ENCODE peak calls at places on chromosome 1, in four cellular contexts. O, P, H and D are unnamed samples.

GRCh38 chr1:2195785-2196184 is 1.2 kb upstream of the FAAP20 start:
- DNase-seq in P (no peak), O (no peak), H (no peak), D (no peak)

GRCh38 chr1:201305815-201306214 is 22.5 kb downstream of the PKP1 start:
- DNase-seq in P (no peak), H (no peak), O (no peak), D (no peak)

GRCh38 chr1:43358121-43358745 is 548 bp upstream of the CDC20 start:
- DNase-seq in O (no peak), P (peak; percentile 59), H (no peak), D (peak; percentile 42)

GRCh38 chr1:201500670-201501120 is 6.2 kb downstream of the CSRP1 start:
- DNase-seq in H (no peak), O (no peak), P (no peak), D (no peak)

GRCh38 chr1:228898582-228898992 is 163.3 kb downstream of the RHOU start:
- DNase-seq in H (no peak), O (no peak), P (no peak), D (no peak)

GRCh38 chr1:3837685-3838084 is 19.3 kb downstream of the CEP104 start:
- DNase-seq in P (no peak), H (no peak), O (no peak), D (no peak)

GRCh38 chr1:112549590-112549989 is 40.8 kb downstream of the WNT2B start:
- DNase-seq in H (no peak), P (no peak), O (no peak), D (no peak)

GRCh38 chr1:59085101-59085500 is 211.8 kb upstream of the FGGY start:
- DNase-seq in P (no peak), H (no peak), O (no peak), D (no peak)

GRCh38 chr1:172906778-172907592 is 143.8 kb downstream of the TNFSF18 start:
- DNase-seq in H (no peak), P (peak; percentile 90), O (no peak), D (peak; percentile 45)

DNA sequence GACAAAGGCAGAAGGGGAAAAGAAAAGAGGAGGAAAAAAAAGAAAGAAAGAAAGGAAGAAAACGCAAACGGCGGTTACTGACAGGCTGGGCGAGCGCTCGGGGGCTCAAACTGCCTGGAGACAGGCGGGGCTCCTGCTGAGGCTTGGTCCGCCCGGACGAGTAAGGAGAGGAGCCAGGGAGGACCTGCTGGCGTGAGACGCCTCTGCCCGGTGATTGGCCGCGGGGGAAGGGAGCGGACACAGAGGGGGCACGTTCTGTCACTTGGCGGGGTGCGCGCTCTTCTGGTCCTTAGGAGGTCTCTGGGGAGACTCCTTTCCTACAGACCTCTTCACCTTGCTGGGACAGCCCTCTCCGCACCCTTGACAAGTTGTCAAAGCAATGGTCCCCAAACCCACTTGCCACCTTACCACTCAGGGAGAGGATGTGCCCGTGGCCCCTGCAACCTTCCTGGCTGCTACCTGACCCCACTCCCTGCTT is 791 bp upstream of the PIK3R3 start:
- DNase-seq in H (no peak), P (no peak), O (peak; percentile 68), D (no peak)
- TF ChIP-seq CTCF in H (no peak), P (no peak), O (no peak), D (no peak)

GRCh38 chr1:168139070-168139469 is 2.3 kb upstream of the GPR161 start:
- DNase-seq in O (no peak), P (no peak), H (no peak), D (no peak)
- TF ChIP-seq CTCF in O (no peak), P (no peak), H (no peak), D (no peak)

GRCh38 chr1:63362578-63362977 is 4.8 kb upstream of the ALG6 start:
- DNase-seq in P (peak; percentile 1), H (no peak), O (no peak), D (no peak)
- TF ChIP-seq CTCF in P (peak; percentile 13), H (no peak), O (no peak), D (no peak)

GRCh38 chr1:32736812-32737791 is 34.5 kb upstream of the SYNC start:
- DNase-seq in H (no peak), O (no peak), P (no peak), D (no peak)

GRCh38 chr1:32728413-32729077 is 26.0 kb upstream of the SYNC start:
- DNase-seq in P (no peak), H (no peak), O (no peak), D (no peak)

GRCh38 chr1:32729254-32730046 is 26.9 kb upstream of the SYNC start:
- DNase-seq in O (no peak), H (no peak), P (no peak), D (no peak)

GRCh38 chr1:32727876-32728275 is 25.3 kb upstream of the SYNC start:
- DNase-seq in O (no peak), P (no peak), H (no peak), D (no peak)

DNA sequence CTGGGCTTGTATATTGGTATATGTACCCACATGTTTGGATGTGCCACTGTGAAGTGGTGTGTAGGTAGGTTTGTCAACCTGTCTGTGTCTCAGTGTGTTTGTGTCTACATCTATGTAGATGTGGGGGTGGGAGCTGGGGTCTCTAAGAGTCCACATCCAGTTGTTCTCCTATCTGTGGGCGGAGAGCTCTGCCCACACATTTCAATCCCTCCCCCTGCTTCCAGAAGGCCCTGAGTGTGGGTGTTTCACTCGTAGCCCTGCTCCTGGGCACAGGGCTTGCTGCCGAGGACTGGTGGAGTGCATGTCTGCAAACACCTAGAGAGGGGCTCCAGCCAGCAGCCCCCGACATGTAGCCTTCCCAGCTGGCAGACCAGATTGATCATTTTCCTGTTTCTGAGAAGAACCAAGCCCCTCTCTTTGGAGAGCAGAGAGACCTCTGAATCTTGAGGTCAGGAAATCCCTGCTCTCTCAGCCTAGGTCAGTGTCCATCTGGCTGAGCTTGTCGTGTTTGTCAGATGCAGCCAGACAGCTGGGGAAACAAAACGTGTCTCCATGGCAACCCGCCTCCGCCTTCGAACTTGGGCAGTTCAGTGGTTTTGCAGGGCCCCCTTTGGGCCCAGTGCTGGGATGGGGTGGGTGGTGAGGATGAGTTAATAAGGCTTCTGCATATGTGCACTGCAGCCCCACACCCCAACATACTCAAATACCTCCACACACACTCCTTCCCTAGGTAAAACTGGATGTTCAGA is 31.2 kb upstream of the SYNC start:
- DNase-seq in P (peak; percentile 71), O (no peak), H (no peak), D (no peak)
- TF ChIP-seq CTCF in P (no peak), O (no peak), H (no peak), D (no peak)

GRCh38 chr1:234748713-234749112 is 138.7 kb upstream of the IRF2BP2 start:
- DNase-seq in P (no peak), O (no peak), H (no peak), D (no peak)

GRCh38 chr1:234748066-234748465 is 138.1 kb upstream of the IRF2BP2 start:
- DNase-seq in P (no peak), O (no peak), H (no peak), D (no peak)

GRCh38 chr1:234745844-234746797 is 136.1 kb upstream of the IRF2BP2 start:
- DNase-seq in P (peak; percentile 61), O (no peak), H (no peak), D (no peak)

GRCh38 chr1:234746798-234747196 is 136.8 kb upstream of the IRF2BP2 start:
- DNase-seq in O (no peak), P (no peak), H (no peak), D (peak; percentile 18)

DNA sequence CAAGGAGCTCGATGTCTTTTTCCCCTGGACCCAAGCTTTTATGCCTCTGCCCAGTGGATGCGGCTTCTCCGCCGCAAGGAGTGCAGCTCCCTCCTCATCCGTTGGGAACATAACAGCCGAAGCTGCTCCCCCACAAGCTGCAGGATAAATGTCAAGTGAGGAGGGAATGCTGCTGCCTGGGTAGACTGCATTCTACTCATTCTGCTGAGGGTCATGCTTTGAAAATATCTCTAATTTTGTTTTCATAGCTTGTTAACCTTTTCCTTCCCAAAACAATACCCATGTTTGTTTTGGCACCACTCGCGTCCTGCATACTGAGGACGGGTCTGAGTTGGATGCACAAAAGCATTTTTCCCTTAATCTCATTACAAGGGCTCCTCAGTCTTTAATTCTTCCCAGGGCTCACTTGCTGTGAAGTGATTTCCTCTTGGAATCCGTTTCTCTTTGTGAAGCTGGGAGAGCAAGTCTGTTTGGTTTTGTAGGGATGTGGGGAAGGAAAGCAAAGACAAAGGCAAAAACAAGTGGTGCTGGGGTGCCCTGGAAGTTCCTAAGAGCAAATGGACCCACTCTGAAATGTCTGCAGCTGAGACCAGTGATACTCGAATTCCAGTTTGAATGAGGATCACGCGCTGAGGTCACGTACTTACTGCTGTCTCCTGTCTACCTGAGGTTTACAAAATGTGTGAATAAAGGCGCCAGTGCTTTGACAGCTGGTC is 134.0 kb upstream of the IRF2BP2 start:
- DNase-seq in P (no peak), O (no peak), H (no peak), D (no peak)
- TF ChIP-seq CTCF in P (no peak), O (no peak), H (no peak), D (no peak)

GRCh38 chr1:91826248-91826647 is 59.7 kb downstream of the TGFBR3 start:
- DNase-seq in O (no peak), P (no peak), H (no peak), D (no peak)
- TF ChIP-seq CTCF in O (no peak), P (no peak), H (no peak), D (no peak)

GRCh38 chr1:29197590-29197924 is 15.9 kb upstream of the SRSF4 start:
- DNase-seq in H (no peak), P (peak; percentile 53), O (no peak), D (peak; percentile 42)
- TF ChIP-seq CTCF in H (peak; percentile 19), P (peak; percentile 37), O (peak; percentile 49), D (peak; percentile 38)

GRCh38 chr1:25893072-25893604 is 13.1 kb downstream of the STMN1 start:
- DNase-seq in H (no peak), P (no peak), O (no peak), D (no peak)

GRCh38 chr1:25891606-25892005 is 14.6 kb downstream of the STMN1 start:
- DNase-seq in P (no peak), O (no peak), H (no peak), D (no peak)

GRCh38 chr1:25890249-25891034 is 14.9 kb upstream of the PAQR7 start:
- DNase-seq in O (no peak), P (peak; percentile 39), H (no peak), D (peak; percentile 86)

GRCh38 chr1:25888426-25888987 is 13.0 kb upstream of the PAQR7 start:
- DNase-seq in O (no peak), H (no peak), P (no peak), D (no peak)

GRCh38 chr1:25889470-25889869 is 14.0 kb upstream of the PAQR7 start:
- DNase-seq in H (no peak), P (peak; percentile 16), O (no peak), D (no peak)
- TF ChIP-seq CTCF in H (no peak), P (peak; percentile 11), O (no peak), D (peak; percentile 16)

GRCh38 chr1:10588640-10589039 is 113.9 kb downstream of the PEX14 start:
- DNase-seq in O (no peak), H (no peak), P (no peak), D (no peak)

GRCh38 chr1:10585242-10585641 is 110.5 kb downstream of the PEX14 start:
- DNase-seq in O (no peak), H (no peak), P (no peak), D (no peak)

GRCh38 chr1:10589074-10589473 is 114.3 kb downstream of the PEX14 start:
- DNase-seq in H (no peak), P (no peak), O (no peak), D (no peak)

DNA sequence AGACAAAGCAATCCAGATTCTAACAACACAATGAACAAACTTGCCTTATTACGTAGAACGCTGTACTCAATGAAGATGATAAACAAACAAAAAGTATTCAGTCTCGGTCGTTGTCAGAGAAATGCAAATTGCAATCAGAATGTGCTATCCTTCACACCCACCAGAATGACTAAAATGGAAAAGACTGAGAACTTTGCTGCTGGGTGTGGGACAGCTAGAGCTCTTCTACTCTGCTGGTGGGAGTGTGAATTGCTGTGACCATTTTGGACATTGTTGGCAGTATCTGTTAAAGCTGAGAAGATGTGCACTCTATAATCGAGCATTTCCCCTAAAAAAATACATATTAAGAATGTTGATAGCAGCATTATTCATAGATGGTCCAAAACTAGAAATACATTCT is 111.4 kb downstream of the PEX14 start:
- DNase-seq in P (no peak), H (no peak), O (no peak), D (no peak)
- TF ChIP-seq CTCF in P (peak; percentile 5), H (no peak), O (no peak), D (no peak)